ENCODE peak calls at places on chromosomes 5 and 9, in eight cellular contexts. J is endothelial cell of umbilical vein; P is activated T-helper 1 cell treated with anti-CD3 and anti-CD28 coated beads, Interleukin-2, amount 50 U/mL, for 16 hours; N is mesenteric fat pad; F is AG08395; M is endothelial cell; L is amygdala; H is DMS153. O is an unnamed sample.

GRCh38 chr5:57692582-57693487 is 210.2 kb upstream of the ACTBL2 start:
- DNase-seq in J (peak; percentile 90), P (no peak), N (no peak), F (peak; percentile 93), M (no peak), L (peak; percentile 16), H (no peak), O (peak; percentile 52)

GRCh38 chr9:121763561-121764370 is 112.3 kb downstream of the DAB2IP start:
- DNase-seq in J (no peak), P (no peak), N (no peak), F (no peak), M (no peak), L (no peak), H (no peak), O (no peak)

GRCh38 chr9:121774715-121775613 is 123.5 kb downstream of the DAB2IP start:
- DNase-seq in J (no peak), P (no peak), N (no peak), F (no peak), M (no peak), L (no peak), H (no peak), O (no peak)

GRCh38 chr5:1050449-1051365 is 42.1 kb downstream of the NKD2 start:
- DNase-seq in J (no peak), P (no peak), N (no peak), F (no peak), M (no peak), L (no peak), H (no peak), O (no peak)

GRCh38 chr5:178115136-178115834 is 2.0 kb downstream of the N4BP3 start:
- DNase-seq in J (no peak), P (no peak), N (no peak), F (no peak), M (no peak), L (no peak), H (no peak), O (no peak)

GRCh38 chr5:149256451-149256850 is 15.2 kb upstream of the AFAP1L1 start:
- DNase-seq in J (no peak), P (no peak), N (no peak), F (peak; percentile 31), M (no peak), L (no peak), H (no peak), O (no peak)

GRCh38 chr9:18006591-18006990 is 427.7 kb downstream of the SH3GL2 start:
- DNase-seq in J (no peak), P (no peak), N (no peak), F (no peak), M (no peak), L (no peak), H (no peak), O (no peak)

GRCh38 chr9:129081388-129081889 is 528 bp downstream of the DOLPP1 start:
- DNase-seq in J (no peak), P (no peak), N (no peak), F (peak; percentile 96), M (no peak), L (no peak), H (no peak), O (no peak)

GRCh38 chr9:131732636-131733340 is 7.1 kb downstream of the RAPGEF1 start:
- DNase-seq in J (no peak), P (no peak), N (no peak), F (no peak), M (no peak), L (no peak), H (no peak), O (no peak)